ENCODE peak calls at places on chromosome 3, in ten cellular contexts. P is WTC11; Z is stimulated activated CD4-positive, alpha-beta T cell treated with anti-CD3 and anti-CD28 coated beads, Interleukin-4, amount 100 ng/mL, for 24 hours; G is NCI-H1436; U is cardiac fibroblast; E is AG04450; K is GM13977; R is activated gamma-delta T cell treated with Interleukin-2 at 50 U/mL for 16 hours; C is activated T-helper 1 cell treated with anti-CD3 and anti-CD28 coated beads, Interleukin-2, amount 50 U/mL, for 16 hours; Y is MM.1S. S is an unnamed sample.
A peak's percentile ranks its signal among the peaks of the same experiment; 100 is the strongest.

GRCh38 chr3:172512363-172512762 is 10.9 kb downstream of the TNFSF10 start:
- DNase-seq in P (no peak), Z (peak; percentile 66), G (no peak), U (peak; percentile 50), E (no peak), K (no peak), R (no peak), C (peak; percentile 33), Y (peak; percentile 39), S (peak; percentile 51)

GRCh38 chr3:49616491-49616941 is 57.6 kb upstream of the APEH start:
- DNase-seq in P (peak; percentile 41), Z (no peak), G (no peak), U (peak; percentile 20), E (no peak), K (no peak), R (no peak), C (no peak), Y (no peak), S (no peak)

GRCh38 chr3:128278761-128279593 is 125.7 kb downstream of the EEFSEC start:
- DNase-seq in P (peak; percentile 38), Z (no peak), G (no peak), U (peak; percentile 68), E (peak; percentile 75), K (no peak), R (no peak), C (no peak), Y (no peak), S (no peak)

GRCh38 chr3:52490035-52490937 is 4.9 kb upstream of the STAB1 start:
- DNase-seq in P (no peak), Z (no peak), G (no peak), U (no peak), E (no peak), K (no peak), R (no peak), C (no peak), Y (no peak), S (no peak)

GRCh38 chr3:114758828-114759709 is 388.0 kb downstream of the ZBTB20 start:
- DNase-seq in P (no peak), Z (no peak), G (no peak), U (peak; percentile 72), E (peak; percentile 26), K (no peak), R (no peak), C (no peak), Y (no peak), S (no peak)

GRCh38 chr3:159763466-159764210 is 225.0 kb upstream of the IL12A start:
- DNase-seq in P (peak; percentile 81), Z (no peak), G (peak; percentile 82), U (peak; percentile 86), E (peak; percentile 54), K (peak; percentile 84), R (no peak), C (no peak), Y (peak; percentile 83), S (no peak)

GRCh38 chr3:143158549-143158988 is 39.0 kb downstream of the CHST2 start:
- DNase-seq in P (no peak), Z (no peak), G (no peak), U (peak; percentile 72), E (no peak), K (peak; percentile 48), R (no peak), C (no peak), Y (no peak), S (no peak)

GRCh38 chr3:154842546-154842945 is 237.6 kb upstream of the MME start:
- DNase-seq in P (no peak), Z (no peak), G (no peak), U (no peak), E (no peak), K (no peak), R (no peak), C (no peak), Y (no peak), S (no peak)

GRCh38 chr3:14435175-14436011 is 33.0 kb downstream of the SLC6A6 start:
- DNase-seq in P (no peak), Z (no peak), G (no peak), U (peak; percentile 65), E (no peak), K (no peak), R (no peak), C (no peak), Y (peak; percentile 48), S (no peak)

GRCh38 chr3:197021231-197021630 is 8.4 kb downstream of the MELTF start:
- DNase-seq in P (peak; percentile 50), Z (peak; percentile 2), G (no peak), U (no peak), E (no peak), K (peak; percentile 10), R (no peak), C (no peak), Y (no peak), S (no peak)

GRCh38 chr3:35718921-35719320 is 79.6 kb downstream of the ARPP21 start:
- DNase-seq in P (no peak), Z (no peak), G (no peak), U (no peak), E (no peak), K (no peak), R (no peak), C (no peak), Y (no peak), S (no peak)

GRCh38 chr3:182913889-182914288 is 66.4 kb downstream of the DCUN1D1 start:
- DNase-seq in P (no peak), Z (no peak), G (no peak), U (no peak), E (no peak), K (peak; percentile 41), R (no peak), C (no peak), Y (peak; percentile 85), S (peak; percentile 50)

GRCh38 chr3:161500057-161500836 is 3.6 kb downstream of the OTOL1 start:
- DNase-seq in P (no peak), Z (no peak), G (no peak), U (peak; percentile 3), E (no peak), K (no peak), R (no peak), C (no peak), Y (no peak), S (no peak)

GRCh38 chr3:55897573-55898224 is 410.6 kb upstream of the WNT5A start:
- DNase-seq in P (no peak), Z (no peak), G (no peak), U (no peak), E (no peak), K (no peak), R (no peak), C (no peak), Y (no peak), S (no peak)

GRCh38 chr3:157089455-157090221 is 70.3 kb downstream of the CCNL1 start:
- DNase-seq in P (no peak), Z (peak; percentile 49), G (no peak), U (peak; percentile 73), E (no peak), K (peak; percentile 21), R (no peak), C (peak; percentile 4), Y (no peak), S (no peak)

GRCh38 chr3:157081681-157082210 is 78.2 kb downstream of the CCNL1 start:
- DNase-seq in P (peak; percentile 99), Z (peak; percentile 89), G (no peak), U (peak; percentile 96), E (peak; percentile 73), K (peak; percentile 70), R (peak; percentile 92), C (peak; percentile 81), Y (peak; percentile 84), S (peak; percentile 81)

GRCh38 chr3:32404714-32405113 is 13.1 kb downstream of the CMTM7 start:
- DNase-seq in P (no peak), Z (no peak), G (no peak), U (no peak), E (no peak), K (no peak), R (no peak), C (no peak), Y (no peak), S (no peak)

GRCh38 chr3:163043074-163043473 is 1546.5 kb downstream of the OTOL1 start:
- DNase-seq in P (peak; percentile 11), Z (no peak), G (no peak), U (peak; percentile 45), E (no peak), K (no peak), R (no peak), C (no peak), Y (no peak), S (no peak)

GRCh38 chr3:157333551-157333991 is 103.1 kb upstream of the PTX3 start:
- DNase-seq in P (no peak), Z (no peak), G (no peak), U (peak; percentile 68), E (peak; percentile 58), K (no peak), R (no peak), C (no peak), Y (no peak), S (no peak)

S was measured in central memory CD4-positive, alpha-beta T cell.